ENCODE peak calls at places on chromosome X, in five cellular contexts. Y is MM.1S, B is GM23248, D is H9, H is SK-N-SH. E is an unnamed sample.

GRCh38 chrX:68048774-68049173 is 384.5 kb downstream of the OPHN1 start:
- DNase-seq in Y (no peak), H (no peak), B (no peak), D (no peak), E (no peak)

GRCh38 chrX:95675011-95675410 is 1009.6 kb upstream of the DIAPH2 start:
- DNase-seq in D (no peak), H (no peak), B (no peak), Y (no peak), E (no peak)

GRCh38 chrX:153662266-153662665 is 11.3 kb downstream of the PNCK start:
- DNase-seq in B (peak; percentile 36), H (peak; percentile 27), Y (peak; percentile 15), D (peak; percentile 80), E (peak; percentile 22)

GRCh38 chrX:38220024-38220935 is at the start of gene SRPX:
- DNase-seq in Y (peak; percentile 49), D (peak; percentile 53), B (peak; percentile 72), H (peak; percentile 53), E (peak; percentile 69)

GRCh38 chrX:153411255-153411987 is at the start of gene ZFP92:
- DNase-seq in D (no peak), Y (no peak), H (peak; percentile 88), B (peak; percentile 5), E (peak; percentile 14)

GRCh38 chrX:97605271-97605670 is 721.6 kb downstream of the RPA4 start:
- DNase-seq in H (no peak), B (no peak), D (no peak), Y (no peak), E (no peak)

GRCh38 chrX:68989865-68990606 is 161.2 kb downstream of the EFNB1 start:
- DNase-seq in Y (no peak), D (peak; percentile 83), B (peak; percentile 43), H (peak; percentile 44), E (peak; percentile 79)

GRCh38 chrX:66731398-66731797 is 92.5 kb upstream of the EDA2R start:
- DNase-seq in H (peak; percentile 16), D (no peak), B (peak; percentile 57), Y (peak; percentile 70), E (peak; percentile 47)

GRCh38 chrX:103831803-103832544 is at the start of gene RAB9B:
- DNase-seq in D (peak; percentile 88), Y (peak; percentile 73), B (peak; percentile 53), H (peak; percentile 83), E (peak; percentile 32)

GRCh38 chrX:2540426-2540942 is 39.7 kb upstream of the DHRSX start:
- DNase-seq in H (no peak), B (no peak), D (no peak), Y (no peak), E (no peak)

GRCh38 chrX:30582664-30583063 is 5.1 kb upstream of the TASL start:
- DNase-seq in H (no peak), B (no peak), Y (no peak), D (no peak), E (no peak)

GRCh38 chrX:63439580-63439979 is 88.4 kb upstream of the SPIN4 start:
- DNase-seq in B (no peak), Y (no peak), D (no peak), H (no peak), E (no peak)

GRCh38 chrX:46903458-46904242 is 8.6 kb upstream of the JADE3 start:
- DNase-seq in H (peak; percentile 82), Y (peak; percentile 64), D (peak; percentile 86), B (peak; percentile 79), E (peak; percentile 78)

GRCh38 chrX:8043546-8043945 is 116.3 kb upstream of the PNPLA4 start:
- DNase-seq in B (no peak), H (no peak), D (no peak), Y (no peak), E (no peak)

GRCh38 chrX:103734125-103734760 is 23.5 kb downstream of the TMEM31 start:
- DNase-seq in Y (peak; percentile 50), D (no peak), H (no peak), B (peak; percentile 41), E (no peak)

GRCh38 chrX:115960440-115961084 is 210.0 kb upstream of the AGTR2 start:
- DNase-seq in H (no peak), B (no peak), Y (no peak), D (no peak), E (no peak)

GRCh38 chrX:117397846-117398245 is 718.8 kb downstream of the KLHL13 start:
- DNase-seq in Y (no peak), H (no peak), D (no peak), B (no peak), E (no peak)

GRCh38 chrX:2928583-2929434 is at the start of gene ARSD:
- DNase-seq in B (peak; percentile 87), H (peak; percentile 86), D (peak; percentile 97), Y (no peak), E (peak; percentile 89)

GRCh38 chrX:97397371-97397770 is 513.7 kb downstream of the RPA4 start:
- DNase-seq in H (no peak), B (no peak), Y (peak; percentile 29), D (no peak), E (peak; percentile 59)

GRCh38 chrX:115138040-115138439 is 51.2 kb upstream of the RBMXL3 start:
- DNase-seq in B (no peak), Y (no peak), D (no peak), H (no peak), E (no peak)

GRCh38 chrX:39729834-39730670 is 367.7 kb downstream of the BCOR start:
- DNase-seq in B (peak; percentile 27), Y (no peak), D (peak; percentile 75), H (peak; percentile 76), E (peak; percentile 37)

GRCh38 chrX:21683910-21684309 is 25.8 kb upstream of the KLHL34 start:
- DNase-seq in Y (no peak), D (no peak), H (no peak), B (peak; percentile 69), E (peak; percentile 16)

GRCh38 chrX:18424482-18425198 is 768 bp upstream of the CDKL5 start:
- DNase-seq in Y (peak; percentile 33), B (peak; percentile 61), D (peak; percentile 44), H (peak; percentile 57), E (peak; percentile 63)

GRCh38 chrX:44317196-44317595 is 26.3 kb downstream of the EFHC2 start:
- DNase-seq in D (no peak), Y (no peak), H (no peak), B (no peak), E (no peak)

GRCh38 chrX:107768051-107768450 is 7.5 kb downstream of the TSC22D3 start:
- DNase-seq in D (no peak), Y (no peak), H (no peak), B (no peak), E (no peak)

GRCh38 chrX:124211312-124211942 is 121.0 kb upstream of the TEX13D start:
- DNase-seq in D (no peak), Y (peak; percentile 48), B (peak; percentile 48), H (peak; percentile 17), E (peak; percentile 22)

GRCh38 chrX:131802836-131803626 is 220.1 kb upstream of the STK26 start:
- DNase-seq in Y (peak; percentile 91), H (peak; percentile 71), B (no peak), D (no peak), E (no peak)

GRCh38 chrX:121245763-121246162 is 198.4 kb downstream of the GLUD2 start:
- DNase-seq in Y (no peak), D (no peak), H (no peak), B (no peak), E (no peak)

GRCh38 chrX:133414399-133415275 is 652 bp downstream of the GPC4 start:
- DNase-seq in H (peak; percentile 51), D (no peak), Y (peak; percentile 16), B (peak; percentile 45), E (peak; percentile 30)

GRCh38 chrX:39814391-39814790 is 283.4 kb downstream of the BCOR start:
- DNase-seq in B (peak; percentile 53), Y (peak; percentile 22), H (no peak), D (no peak), E (no peak)

DNA sequence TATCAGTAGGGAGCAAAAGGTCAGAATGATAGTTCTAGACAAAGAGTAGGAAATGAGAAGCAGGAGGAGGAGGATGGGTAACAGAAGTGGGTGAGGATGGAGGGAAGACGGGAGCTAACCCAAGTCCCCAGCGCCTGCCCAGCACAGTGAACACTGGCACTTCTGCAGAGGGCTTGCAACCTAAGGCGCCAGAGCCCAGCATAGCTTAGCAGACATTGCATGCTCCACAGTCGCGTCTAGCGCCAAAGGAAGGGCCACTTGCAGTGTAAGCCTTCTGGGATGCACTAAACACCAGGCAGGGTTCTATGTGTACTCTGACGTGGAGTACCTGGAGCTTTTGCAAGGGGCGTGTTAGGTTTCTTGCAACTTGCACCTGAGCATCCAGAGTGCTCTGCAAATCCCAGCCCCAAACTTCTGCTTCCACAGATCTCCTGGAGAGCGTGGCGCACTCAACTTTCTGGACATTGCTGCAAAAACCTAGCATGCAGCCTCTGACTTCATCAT is 46.4 kb upstream of the NKAP start:
- DNase-seq in Y (no peak), H (no peak), D (peak; percentile 33), B (no peak), E (no peak)
- H2AFZ ChIP-seq in Y (peak overlapping the region; percentile 69), H (no peak overlapping the region), D (no peak overlapping the region), B (no peak overlapping the region), E (no peak overlapping the region)

DNA sequence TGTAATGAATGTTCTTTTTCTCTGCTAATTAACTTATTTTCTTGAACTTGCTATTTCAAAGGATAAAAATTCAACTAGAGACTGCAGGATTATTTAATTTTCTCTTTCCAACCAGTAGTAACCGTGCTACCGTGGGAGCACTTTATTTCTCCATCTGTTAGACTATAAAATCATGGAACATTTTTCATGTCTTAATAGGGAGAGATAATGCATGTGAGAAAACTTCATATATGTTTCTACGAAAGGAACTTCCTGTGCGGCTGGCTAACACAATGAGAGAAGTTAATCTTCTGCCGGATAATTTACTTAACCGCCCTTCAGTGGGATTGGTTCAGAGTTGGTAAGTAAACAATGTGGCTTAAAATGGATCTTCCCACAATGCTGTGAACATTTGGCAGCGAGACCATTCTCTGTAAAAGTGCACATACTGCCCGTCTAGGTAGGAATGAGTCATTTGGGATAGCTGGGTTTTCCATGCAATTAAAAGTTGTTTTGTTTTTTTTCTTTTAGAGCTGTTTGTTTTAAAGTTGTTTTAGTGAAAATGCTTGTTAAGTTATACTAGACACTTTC is 29.5 kb downstream of the PDK3 start:
- DNase-seq in H (no peak), D (no peak), B (peak; percentile 5), Y (no peak), E (peak; percentile 83)
- H3K9ac ChIP-seq in H (no peak overlapping the region), D (no peak overlapping the region), B (no peak overlapping the region), Y (no peak overlapping the region), E (no peak overlapping the region)

GRCh38 chrX:54416965-54417364 is 23.2 kb upstream of the TSR2 start:
- DNase-seq in B (no peak), Y (no peak), H (no peak), D (no peak), E (no peak)

GRCh38 chrX:54413753-54414152 is 26.5 kb upstream of the TSR2 start:
- DNase-seq in B (peak; percentile 2), D (no peak), H (no peak), Y (peak; percentile 9), E (peak; percentile 0)

GRCh38 chrX:54419559-54420302 is 20.5 kb upstream of the TSR2 start:
- DNase-seq in Y (no peak), B (no peak), D (no peak), H (no peak), E (no peak)

GRCh38 chrX:54411732-54412131 is 28.5 kb upstream of the TSR2 start:
- DNase-seq in D (no peak), B (no peak), H (no peak), Y (no peak), E (no peak)

GRCh38 chrX:54415534-54416350 is 24.5 kb upstream of the TSR2 start:
- DNase-seq in D (peak; percentile 49), Y (no peak), B (no peak), H (no peak), E (peak; percentile 43)
- H2AFZ ChIP-seq in D (no peak overlapping the region), Y (no peak overlapping the region), B (no peak overlapping the region), H (no peak overlapping the region), E (no peak overlapping the region)

GRCh38 chrX:56764975-56765791 is 36.1 kb downstream of the NBDY start:
- DNase-seq in Y (peak; percentile 64), H (no peak), B (no peak), D (peak; percentile 21), E (peak; percentile 1)
- H3K9ac ChIP-seq in Y (peak overlapping the region; percentile 86), H (no peak overlapping the region), B (peak overlapping the region; percentile 60), D (no peak overlapping the region), E (peak overlapping the region; percentile 87)